ENCODE peak calls at places on chromosome X, in ten cellular contexts. Y is HFF-Myc, F is IMR-90, X is keratinocyte, L is HCT116, C is choroid plexus epithelial cell, Q is HepG2, N is fibroblast of lung, K is retinal pigment epithelial cell, B is cardiac muscle cell. O is an unnamed sample.
A peak's percentile ranks its signal among the peaks of the same experiment; 100 is the strongest.

GRCh38 chrX:145817299-145817665 is 347 bp upstream of the SLITRK2 start:
- DNase-seq in Y (no peak), F (no peak), X (no peak), L (no peak), C (no peak), Q (no peak), N (peak; percentile 72), K (no peak), B (peak; percentile 1), O (no peak)

GRCh38 chrX:74537011-74537390 is 77.4 kb downstream of the RLIM start:
- DNase-seq in Y (no peak), F (peak; percentile 33), X (no peak), L (no peak), C (peak; percentile 71), Q (no peak), N (peak; percentile 47), K (no peak), B (peak; percentile 78), O (no peak)

GRCh38 chrX:23403849-23404248 is 69.2 kb downstream of the PTCHD1 start:
- DNase-seq in Y (no peak), F (no peak), X (no peak), L (peak; percentile 6), C (peak; percentile 5), Q (no peak), N (no peak), K (no peak), B (peak; percentile 3), O (no peak)

GRCh38 chrX:12701625-12702024 is 89.6 kb upstream of the PRPS2 start:
- DNase-seq in Y (peak; percentile 7), F (peak; percentile 68), X (peak; percentile 42), L (peak; percentile 62), C (peak; percentile 57), Q (peak; percentile 37), N (peak; percentile 57), K (no peak), B (peak; percentile 79), O (peak; percentile 38)

GRCh38 chrX:132704769-132705168 is 215.9 kb upstream of the MBNL3 start:
- DNase-seq in Y (no peak), F (no peak), X (no peak), L (no peak), C (no peak), Q (no peak), N (no peak), K (no peak), B (no peak), O (no peak)

GRCh38 chrX:15874672-15875071 is 20.1 kb upstream of the AP1S2 start:
- DNase-seq in Y (no peak), F (no peak), X (no peak), L (no peak), C (no peak), Q (no peak), N (no peak), K (no peak), B (no peak), O (no peak)

GRCh38 chrX:63506320-63506719 is 155.2 kb upstream of the SPIN4 start:
- DNase-seq in Y (no peak), F (peak; percentile 56), X (no peak), L (peak; percentile 15), C (peak; percentile 66), Q (peak; percentile 15), N (peak; percentile 58), K (no peak), B (peak; percentile 62), O (peak; percentile 15)

GRCh38 chrX:70878925-70879324 is 29.6 kb downstream of the TEX11 start:
- DNase-seq in Y (no peak), F (no peak), X (no peak), L (no peak), C (no peak), Q (no peak), N (no peak), K (no peak), B (no peak), O (no peak)

GRCh38 chrX:10233173-10233572 is 76.4 kb downstream of the CLCN4 start:
- DNase-seq in Y (no peak), F (peak; percentile 65), X (no peak), L (no peak), C (peak; percentile 8), Q (no peak), N (no peak), K (no peak), B (no peak), O (no peak)

GRCh38 chrX:41333744-41333993 is 293 bp upstream of the DDX3X start:
- DNase-seq in Y (peak; percentile 49), F (peak; percentile 90), X (no peak), L (peak; percentile 81), C (peak; percentile 85), Q (peak; percentile 75), N (peak; percentile 92), K (peak; percentile 69), B (peak; percentile 88), O (peak; percentile 67)

DNA sequence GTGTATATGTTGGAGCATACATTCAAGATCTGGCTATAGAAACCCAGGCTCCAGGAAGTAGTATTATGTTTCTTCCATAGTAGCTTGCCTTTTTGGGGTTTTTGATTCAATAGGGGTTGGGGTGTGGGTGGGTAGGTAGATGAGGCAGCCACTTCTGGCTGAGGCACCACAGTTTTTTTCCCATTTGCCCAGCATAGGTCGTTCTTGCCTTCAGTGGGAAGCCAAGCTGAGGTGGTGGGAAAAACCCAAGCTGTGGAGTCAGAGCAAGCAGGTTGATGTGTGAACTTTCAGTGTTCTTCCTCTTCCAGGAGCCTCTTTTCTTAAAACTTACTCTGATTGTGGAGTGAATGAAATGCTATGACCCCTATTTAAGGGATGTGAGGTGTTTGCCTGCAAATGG is 67.0 kb upstream of the RPS6KA3 start:
- DNase-seq in Y (no peak), F (no peak), X (no peak), L (no peak), C (no peak), Q (no peak), N (no peak), K (no peak), B (no peak), O (no peak)
- H3K4me3 ChIP-seq in Y (no peak overlapping the region), F (no peak overlapping the region), X (no peak overlapping the region), L (no peak overlapping the region), C (no peak overlapping the region), Q (no peak overlapping the region), N (no peak overlapping the region), K (no peak overlapping the region), B (no peak overlapping the region), O (no peak overlapping the region)

GRCh38 chrX:110138557-110138956 is 135.6 kb downstream of the TMEM164 start:
- DNase-seq in Y (no peak), F (no peak), X (no peak), L (no peak), C (no peak), Q (no peak), N (no peak), K (no peak), B (no peak), O (no peak)

GRCh38 chrX:110139172-110139571 is 136.3 kb downstream of the TMEM164 start:
- DNase-seq in Y (no peak), F (no peak), X (no peak), L (no peak), C (no peak), Q (no peak), N (no peak), K (no peak), B (no peak), O (no peak)

GRCh38 chrX:110133735-110134370 is 130.9 kb downstream of the TMEM164 start:
- DNase-seq in Y (no peak), F (no peak), X (no peak), L (no peak), C (no peak), Q (no peak), N (no peak), K (no peak), B (no peak), O (no peak)

GRCh38 chrX:110135618-110136017 is 132.7 kb downstream of the TMEM164 start:
- DNase-seq in Y (no peak), F (peak; percentile 5), X (no peak), L (no peak), C (no peak), Q (no peak), N (no peak), K (no peak), B (no peak), O (no peak)

GRCh38 chrX:110136136-110136535 is 133.2 kb downstream of the TMEM164 start:
- DNase-seq in Y (no peak), F (no peak), X (no peak), L (no peak), C (no peak), Q (no peak), N (no peak), K (no peak), B (peak; percentile 27), O (no peak)
- TF ChIP-seq CTCF in Y (no peak), F (no peak), X (no peak), L (no peak), C (no peak), Q (no peak), N (no peak), K (no peak), B (no peak), O (no peak)

GRCh38 chrX:34470507-34470906 is 186.6 kb downstream of the TMEM47 start:
- DNase-seq in Y (no peak), F (no peak), X (no peak), L (no peak), C (no peak), Q (no peak), N (no peak), K (no peak), B (no peak), O (no peak)

GRCh38 chrX:34467437-34467836 is 189.6 kb downstream of the TMEM47 start:
- DNase-seq in Y (no peak), F (no peak), X (no peak), L (no peak), C (peak; percentile 3), Q (no peak), N (no peak), K (no peak), B (no peak), O (peak; percentile 46)
- H3K4me3 ChIP-seq in Y (no peak overlapping the region), F (no peak overlapping the region), X (no peak overlapping the region), L (no peak overlapping the region), C (no peak overlapping the region), Q (no peak overlapping the region), N (no peak overlapping the region), K (no peak overlapping the region), B (no peak overlapping the region), O (no peak overlapping the region)

GRCh38 chrX:153351981-153352380 is 18.0 kb downstream of the ZNF275 start:
- DNase-seq in Y (no peak), F (no peak), X (no peak), L (no peak), C (no peak), Q (no peak), N (no peak), K (no peak), B (no peak), O (no peak)

GRCh38 chrX:153349952-153350351 is 16.0 kb downstream of the ZNF275 start:
- DNase-seq in Y (no peak), F (no peak), X (no peak), L (no peak), C (no peak), Q (no peak), N (no peak), K (no peak), B (no peak), O (no peak)

GRCh38 chrX:153352858-153353257 is 18.9 kb downstream of the ZNF275 start:
- DNase-seq in Y (no peak), F (no peak), X (no peak), L (no peak), C (no peak), Q (no peak), N (no peak), K (no peak), B (no peak), O (no peak)

GRCh38 chrX:153357877-153358276 is 23.9 kb downstream of the ZNF275 start:
- DNase-seq in Y (no peak), F (no peak), X (no peak), L (no peak), C (no peak), Q (no peak), N (no peak), K (no peak), B (no peak), O (no peak)

GRCh38 chrX:153353416-153353815 is 19.5 kb downstream of the ZNF275 start:
- DNase-seq in Y (no peak), F (no peak), X (no peak), L (no peak), C (no peak), Q (no peak), N (no peak), K (no peak), B (no peak), O (no peak)
- TF ChIP-seq CTCF in Y (no peak), F (no peak), X (no peak), L (no peak), C (no peak), Q (no peak), N (no peak), K (no peak), B (peak; percentile 3), O (no peak)

O was measured in LNCaP clone FGC.